ENCODE peak calls at places on chromosomes 6 and 20, in five cellular contexts. One of them, this sample, is unnamed. For H3K27me3, the result is how much of the 10 kb centered on the place peaks cover.

GRCh38 chr6:31354248-31354647 is 2.7 kb downstream of the HLA-B start:
- DNase-seq in heart left ventricle: no peak
- DNase-seq in left ventricle myocardium inferior: no peak
- DNase-seq in WERI-Rb-1: no peak
- DNase-seq in Peyer's patch: no peak
- DNase-seq in this sample: no peak

GRCh38 chr6:4346659-4347333 is 211.4 kb upstream of the ECI2 start:
- DNase-seq in heart left ventricle: peak
- DNase-seq in left ventricle myocardium inferior: peak
- DNase-seq in WERI-Rb-1: no peak
- DNase-seq in Peyer's patch: no peak
- DNase-seq in this sample: no peak

GRCh38 chr20:47934761-47935160 is 149.5 kb upstream of the SULF2 start:
- DNase-seq in heart left ventricle: no peak
- DNase-seq in left ventricle myocardium inferior: no peak
- DNase-seq in WERI-Rb-1: no peak
- DNase-seq in Peyer's patch: no peak
- DNase-seq in this sample: no peak

GRCh38 chr6:77450924-77451323 is 12.4 kb downstream of the HTR1B start:
- DNase-seq in heart left ventricle: no peak
- DNase-seq in left ventricle myocardium inferior: no peak
- DNase-seq in WERI-Rb-1: no peak
- DNase-seq in Peyer's patch: no peak
- DNase-seq in this sample: no peak

GRCh38 chr20:32473231-32474008 is 111.7 kb downstream of the NOL4L start:
- DNase-seq in heart left ventricle: no peak
- DNase-seq in left ventricle myocardium inferior: no peak
- DNase-seq in WERI-Rb-1: no peak
- DNase-seq in Peyer's patch: peak
- DNase-seq in this sample: no peak

GRCh38 chr6:129863664-129864063 is 2.5 kb upstream of the TMEM244 start:
- DNase-seq in heart left ventricle: no peak
- DNase-seq in left ventricle myocardium inferior: no peak
- DNase-seq in WERI-Rb-1: no peak
- DNase-seq in Peyer's patch: no peak
- DNase-seq in this sample: peak

GRCh38 chr20:48100483-48100882 is 315.2 kb upstream of the SULF2 start:
- DNase-seq in heart left ventricle: no peak
- DNase-seq in left ventricle myocardium inferior: no peak
- DNase-seq in WERI-Rb-1: no peak
- DNase-seq in Peyer's patch: no peak
- DNase-seq in this sample: no peak

GRCh38 chr20:48339986-48340884 is 487.6 kb downstream of the PREX1 start:
- DNase-seq in heart left ventricle: no peak
- DNase-seq in left ventricle myocardium inferior: no peak
- DNase-seq in WERI-Rb-1: no peak
- DNase-seq in Peyer's patch: no peak
- DNase-seq in this sample: no peak

GRCh38 chr6:31579119-31579505 is 3.1 kb downstream of the LTB start:
- DNase-seq in heart left ventricle: no peak
- DNase-seq in left ventricle myocardium inferior: no peak
- DNase-seq in WERI-Rb-1: no peak
- DNase-seq in Peyer's patch: no peak
- DNase-seq in this sample: no peak

GRCh38 chr6:14328163-14328562 is 210.6 kb downstream of the CD83 start:
- DNase-seq in heart left ventricle: no peak
- DNase-seq in left ventricle myocardium inferior: no peak
- DNase-seq in WERI-Rb-1: no peak
- DNase-seq in Peyer's patch: no peak
- DNase-seq in this sample: no peak

GRCh38 chr6:2988426-2989331 is 11.0 kb upstream of the NQO2 start:
- DNase-seq in heart left ventricle: peak
- DNase-seq in left ventricle myocardium inferior: peak
- DNase-seq in WERI-Rb-1: peak
- DNase-seq in Peyer's patch: peak
- DNase-seq in this sample: peak

GRCh38 chr6:125008261-125008671 is 46.0 kb downstream of the RNF217 start:
- DNase-seq in heart left ventricle: no peak
- DNase-seq in left ventricle myocardium inferior: no peak
- DNase-seq in WERI-Rb-1: no peak
- DNase-seq in Peyer's patch: no peak
- DNase-seq in this sample: no peak

GRCh38 chr6:3283641-3284435 is 25.1 kb downstream of the PSMG4 start:
- DNase-seq in heart left ventricle: no peak
- DNase-seq in left ventricle myocardium inferior: no peak
- DNase-seq in WERI-Rb-1: no peak
- DNase-seq in Peyer's patch: peak
- DNase-seq in this sample: peak

GRCh38 chr20:17966432-17967312 is 1.9 kb downstream of the SNX5 start:
- DNase-seq in heart left ventricle: no peak
- DNase-seq in left ventricle myocardium inferior: no peak
- DNase-seq in WERI-Rb-1: no peak
- DNase-seq in Peyer's patch: no peak
- DNase-seq in this sample: no peak

GRCh38 chr20:34047010-34047687 is 53.4 kb downstream of the RALY start:
- DNase-seq in heart left ventricle: no peak
- DNase-seq in left ventricle myocardium inferior: no peak
- DNase-seq in WERI-Rb-1: no peak
- DNase-seq in Peyer's patch: no peak
- DNase-seq in this sample: no peak

GRCh38 chr20:58133020-58133419 is 95.4 kb downstream of the ANKRD60 start:
- DNase-seq in heart left ventricle: no peak
- DNase-seq in left ventricle myocardium inferior: no peak
- DNase-seq in WERI-Rb-1: no peak
- DNase-seq in Peyer's patch: no peak
- DNase-seq in this sample: peak

GRCh38 chr6:16089232-16089843 is 39.5 kb upstream of the MYLIP start:
- DNase-seq in heart left ventricle: no peak
- DNase-seq in left ventricle myocardium inferior: no peak
- DNase-seq in WERI-Rb-1: no peak
- DNase-seq in Peyer's patch: no peak
- DNase-seq in this sample: no peak

GRCh38 chr20:46767127-46767761 is 57.8 kb downstream of the SLC2A10 start:
- DNase-seq in heart left ventricle: no peak
- DNase-seq in left ventricle myocardium inferior: no peak
- DNase-seq in WERI-Rb-1: peak
- DNase-seq in Peyer's patch: peak
- DNase-seq in this sample: no peak

DNA sequence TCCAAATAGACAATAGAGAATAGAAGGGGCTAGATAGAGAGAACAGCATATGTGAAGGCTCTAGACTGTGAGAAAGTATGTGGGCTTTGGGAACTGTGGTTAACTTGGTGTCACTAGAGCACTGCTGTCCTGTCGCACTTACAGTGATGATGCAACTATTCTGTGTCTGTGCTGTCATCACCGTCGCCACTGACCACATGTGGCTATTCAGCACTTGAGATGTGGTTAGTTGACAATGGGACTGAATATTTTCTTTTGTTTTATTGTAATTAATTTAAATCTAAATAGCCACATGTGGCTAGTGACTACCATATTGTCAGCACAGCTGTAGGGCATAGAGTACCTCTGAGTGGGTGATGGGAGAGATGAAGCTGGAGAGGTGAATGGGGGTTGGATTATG is 39.0 kb upstream of the IFNGR1 start:
- DNase-seq in heart left ventricle: no peak
- DNase-seq in left ventricle myocardium inferior: no peak
- DNase-seq in WERI-Rb-1: no peak
- DNase-seq in Peyer's patch: peak
- DNase-seq in this sample: no peak
- H3K27me3 ChIP-seq in heart left ventricle: under half
- H3K27me3 ChIP-seq in left ventricle myocardium inferior: under half
- H3K27me3 ChIP-seq in WERI-Rb-1: under half
- H3K27me3 ChIP-seq in Peyer's patch: under half
- H3K27me3 ChIP-seq in this sample: under half

GRCh38 chr6:1382883-1383728 is 6.3 kb upstream of the FOXF2 start:
- DNase-seq in heart left ventricle: no peak
- DNase-seq in left ventricle myocardium inferior: no peak
- DNase-seq in WERI-Rb-1: no peak
- DNase-seq in Peyer's patch: no peak
- DNase-seq in this sample: no peak
- H3K27me3 ChIP-seq in heart left ventricle: half or more
- H3K27me3 ChIP-seq in left ventricle myocardium inferior: half or more
- H3K27me3 ChIP-seq in WERI-Rb-1: half or more
- H3K27me3 ChIP-seq in Peyer's patch: half or more
- H3K27me3 ChIP-seq in this sample: half or more

DNA sequence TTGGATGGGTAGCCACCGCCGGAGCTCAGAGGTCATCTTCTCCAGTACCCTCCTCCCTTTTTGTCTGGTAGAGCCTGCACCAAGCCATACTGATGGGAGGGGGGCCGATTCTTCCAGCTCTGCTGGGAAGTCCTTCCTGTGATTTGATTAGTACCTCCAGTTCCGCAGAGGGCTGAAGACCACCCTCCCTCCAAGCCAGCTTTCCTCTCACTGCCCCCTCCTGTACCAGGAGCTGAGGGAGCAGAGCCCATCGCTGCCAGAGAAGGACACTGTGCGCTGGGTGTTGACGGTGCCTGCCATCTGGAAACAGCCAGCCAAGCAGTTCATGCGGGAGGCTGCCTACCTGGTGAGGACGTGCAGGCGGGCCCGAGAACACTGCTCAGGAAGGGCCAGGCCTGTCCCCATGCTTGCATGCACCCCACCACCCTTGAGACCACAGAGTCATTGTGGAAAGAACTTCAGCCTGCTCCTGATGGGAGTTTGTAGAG is 13.2 kb downstream of the HSPA12B start:
- DNase-seq in heart left ventricle: peak
- DNase-seq in left ventricle myocardium inferior: no peak
- DNase-seq in WERI-Rb-1: no peak
- DNase-seq in Peyer's patch: no peak
- DNase-seq in this sample: no peak
- H3K27me3 ChIP-seq in heart left ventricle: under half
- H3K27me3 ChIP-seq in left ventricle myocardium inferior: under half
- H3K27me3 ChIP-seq in WERI-Rb-1: under half
- H3K27me3 ChIP-seq in Peyer's patch: under half
- H3K27me3 ChIP-seq in this sample: under half

GRCh38 chr6:1607236-1607556 is 2.5 kb upstream of the FOXC1 start:
- DNase-seq in heart left ventricle: no peak
- DNase-seq in left ventricle myocardium inferior: no peak
- DNase-seq in WERI-Rb-1: no peak
- DNase-seq in Peyer's patch: no peak
- DNase-seq in this sample: no peak
- H3K27me3 ChIP-seq in heart left ventricle: under half
- H3K27me3 ChIP-seq in left ventricle myocardium inferior: half or more
- H3K27me3 ChIP-seq in WERI-Rb-1: half or more
- H3K27me3 ChIP-seq in Peyer's patch: half or more
- H3K27me3 ChIP-seq in this sample: under half

GRCh38 chr6:104884867-104885517 is 25.3 kb upstream of the HACE1 start:
- DNase-seq in heart left ventricle: no peak
- DNase-seq in left ventricle myocardium inferior: no peak
- DNase-seq in WERI-Rb-1: no peak
- DNase-seq in Peyer's patch: no peak
- DNase-seq in this sample: no peak
- H3K27me3 ChIP-seq in heart left ventricle: under half
- H3K27me3 ChIP-seq in left ventricle myocardium inferior: under half
- H3K27me3 ChIP-seq in WERI-Rb-1: under half
- H3K27me3 ChIP-seq in Peyer's patch: under half
- H3K27me3 ChIP-seq in this sample: under half

GRCh38 chr20:37518059-37518458 is 3.0 kb upstream of the NNAT start:
- DNase-seq in heart left ventricle: no peak
- DNase-seq in left ventricle myocardium inferior: no peak
- DNase-seq in WERI-Rb-1: no peak
- DNase-seq in Peyer's patch: no peak
- DNase-seq in this sample: peak

GRCh38 chr20:37517371-37517748 is 3.7 kb upstream of the NNAT start:
- DNase-seq in heart left ventricle: no peak
- DNase-seq in left ventricle myocardium inferior: no peak
- DNase-seq in WERI-Rb-1: no peak
- DNase-seq in Peyer's patch: no peak
- DNase-seq in this sample: peak

GRCh38 chr20:37520417-37520751 is 666 bp upstream of the NNAT start:
- DNase-seq in heart left ventricle: no peak
- DNase-seq in left ventricle myocardium inferior: no peak
- DNase-seq in WERI-Rb-1: no peak
- DNase-seq in Peyer's patch: no peak
- DNase-seq in this sample: no peak

GRCh38 chr20:37519508-37520416 is 1.3 kb upstream of the NNAT start:
- DNase-seq in heart left ventricle: peak
- DNase-seq in left ventricle myocardium inferior: no peak
- DNase-seq in WERI-Rb-1: peak
- DNase-seq in Peyer's patch: no peak
- DNase-seq in this sample: peak

GRCh38 chr20:37518606-37519507 is 2.2 kb upstream of the NNAT start:
- DNase-seq in heart left ventricle: peak
- DNase-seq in left ventricle myocardium inferior: peak
- DNase-seq in WERI-Rb-1: no peak
- DNase-seq in Peyer's patch: no peak
- DNase-seq in this sample: peak
- H3K27me3 ChIP-seq in heart left ventricle: under half
- H3K27me3 ChIP-seq in left ventricle myocardium inferior: under half
- H3K27me3 ChIP-seq in WERI-Rb-1: under half
- H3K27me3 ChIP-seq in Peyer's patch: under half
- H3K27me3 ChIP-seq in this sample: under half

GRCh38 chr20:59616306-59616705 is 12.0 kb downstream of the PHACTR3 start:
- DNase-seq in heart left ventricle: no peak
- DNase-seq in left ventricle myocardium inferior: no peak
- DNase-seq in WERI-Rb-1: no peak
- DNase-seq in Peyer's patch: no peak
- DNase-seq in this sample: peak
- H3K27me3 ChIP-seq in heart left ventricle: under half
- H3K27me3 ChIP-seq in left ventricle myocardium inferior: under half
- H3K27me3 ChIP-seq in WERI-Rb-1: half or more
- H3K27me3 ChIP-seq in Peyer's patch: under half
- H3K27me3 ChIP-seq in this sample: half or more

GRCh38 chr20:36307412-36308317 is 1.5 kb downstream of the DLGAP4 start:
- DNase-seq in heart left ventricle: no peak
- DNase-seq in left ventricle myocardium inferior: no peak
- DNase-seq in WERI-Rb-1: no peak
- DNase-seq in Peyer's patch: no peak
- DNase-seq in this sample: no peak
- H3K27me3 ChIP-seq in heart left ventricle: under half
- H3K27me3 ChIP-seq in left ventricle myocardium inferior: half or more
- H3K27me3 ChIP-seq in WERI-Rb-1: under half
- H3K27me3 ChIP-seq in Peyer's patch: under half
- H3K27me3 ChIP-seq in this sample: half or more

DNA sequence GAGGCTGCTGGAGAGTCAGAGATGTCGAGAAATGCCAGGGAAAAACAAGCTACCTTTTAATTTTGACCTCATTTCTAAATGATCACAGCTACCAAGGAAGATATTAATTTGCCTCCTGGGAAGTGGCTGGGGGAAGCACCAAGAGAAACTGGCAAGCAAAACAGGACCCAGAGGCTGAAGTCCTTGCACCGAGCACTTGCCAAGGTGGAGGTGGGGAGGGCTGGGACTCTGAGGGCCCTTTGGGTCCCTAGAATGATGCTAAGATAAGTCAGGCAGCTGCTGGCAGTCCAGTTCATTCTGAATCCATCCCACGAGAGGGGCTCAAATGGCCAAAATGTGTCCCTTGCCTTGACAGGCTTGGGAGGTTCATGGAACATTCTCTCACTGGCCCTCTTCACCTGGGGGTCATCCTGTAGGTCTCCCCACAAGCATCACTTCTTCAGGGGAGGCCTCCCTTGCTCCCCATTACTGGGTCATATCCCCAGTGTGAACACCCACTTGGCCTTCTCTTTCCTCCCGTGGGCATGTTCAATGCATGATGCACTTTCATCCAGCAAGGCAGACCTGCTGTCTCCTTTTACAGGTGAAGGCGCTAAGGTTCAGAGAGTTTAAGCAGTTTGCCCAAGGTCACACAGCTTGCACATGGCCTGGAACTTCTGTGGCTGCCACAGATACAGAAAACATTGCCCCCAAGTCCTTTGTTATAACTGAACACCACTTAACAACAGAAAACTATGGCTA is 39.1 kb upstream of the BLCAP start:
- DNase-seq in heart left ventricle: no peak
- DNase-seq in left ventricle myocardium inferior: no peak
- DNase-seq in WERI-Rb-1: no peak
- DNase-seq in Peyer's patch: peak
- DNase-seq in this sample: peak
- H3K27me3 ChIP-seq in heart left ventricle: under half
- H3K27me3 ChIP-seq in left ventricle myocardium inferior: half or more
- H3K27me3 ChIP-seq in WERI-Rb-1: under half
- H3K27me3 ChIP-seq in Peyer's patch: under half
- H3K27me3 ChIP-seq in this sample: under half

This sample was measured in RWPE2.